ENCODE peak calls at places on chromosomes 12 and 14, in nine cellular contexts. Y is cardiac muscle cell, I is GM13977, G is endothelial cell, C is heart left ventricle, L is MM.1S, K is fibroblast of pulmonary artery, V is keratinocyte, R is MCF 10A. O is an unnamed sample.

GRCh38 chr12:64729909-64730584 is 29.2 kb downstream of the GNS start:
- DNase-seq in Y (peak; percentile 8), I (peak; percentile 22), G (no peak), C (no peak), L (peak; percentile 28), K (no peak), V (no peak), R (no peak), O (peak; percentile 18)

GRCh38 chr14:58587271-58587670 is 50.5 kb upstream of the DACT1 start:
- DNase-seq in Y (no peak), I (no peak), G (no peak), C (no peak), L (no peak), K (peak; percentile 74), V (no peak), R (no peak), O (no peak)

GRCh38 chr12:55060470-55060869 is 40.7 kb downstream of the NEUROD4 start:
- DNase-seq in Y (no peak), I (peak; percentile 44), G (no peak), C (no peak), L (peak; percentile 88), K (no peak), V (no peak), R (peak; percentile 27), O (peak; percentile 82)

GRCh38 chr14:72547999-72548398 is 345.9 kb downstream of the DPF3 start:
- DNase-seq in Y (no peak), I (no peak), G (no peak), C (no peak), L (no peak), K (no peak), V (no peak), R (no peak), O (no peak)

GRCh38 chr12:27852742-27853141 is 72.7 kb upstream of the MANSC4 start:
- DNase-seq in Y (no peak), I (no peak), G (no peak), C (no peak), L (no peak), K (peak; percentile 13), V (no peak), R (no peak), O (no peak)

GRCh38 chr12:49339464-49339861 is 2.5 kb upstream of the C1QL4 start:
- DNase-seq in Y (no peak), I (no peak), G (no peak), C (no peak), L (no peak), K (no peak), V (no peak), R (no peak), O (no peak)

GRCh38 chr12:42459336-42459847 is 130.2 kb downstream of the PRICKLE1 start:
- DNase-seq in Y (no peak), I (no peak), G (no peak), C (no peak), L (no peak), K (no peak), V (no peak), R (no peak), O (no peak)

GRCh38 chr12:66555113-66555512 is 123.8 kb downstream of the GRIP1 start:
- DNase-seq in Y (no peak), I (no peak), G (no peak), C (no peak), L (no peak), K (no peak), V (no peak), R (peak; percentile 29), O (no peak)

GRCh38 chr14:24058260-24058950 is 6.6 kb downstream of the CARMIL3 start:
- DNase-seq in Y (peak; percentile 85), I (peak; percentile 81), G (peak; percentile 86), C (peak; percentile 31), L (peak; percentile 36), K (peak; percentile 82), V (peak; percentile 15), R (peak; percentile 66), O (peak; percentile 77)

GRCh38 chr12:97754306-97754705 is 291.7 kb downstream of the RMST start:
- DNase-seq in Y (no peak), I (no peak), G (no peak), C (no peak), L (no peak), K (no peak), V (no peak), R (no peak), O (peak; percentile 70)

GRCh38 chr12:5648692-5649338 is 216.9 kb downstream of the NTF3 start:
- DNase-seq in Y (peak; percentile 78), I (no peak), G (peak; percentile 27), C (no peak), L (peak; percentile 14), K (peak; percentile 24), V (no peak), R (no peak), O (peak; percentile 9)

GRCh38 chr12:116441292-116441691 is 117.9 kb upstream of the MAP1LC3B2 start:
- DNase-seq in Y (no peak), I (no peak), G (no peak), C (peak; percentile 23), L (no peak), K (no peak), V (no peak), R (no peak), O (no peak)

GRCh38 chr12:113161415-113162016 is 12.0 kb downstream of the CFAP73 start:
- DNase-seq in Y (peak; percentile 58), I (peak; percentile 67), G (peak; percentile 58), C (no peak), L (no peak), K (no peak), V (no peak), R (peak; percentile 21), O (peak; percentile 84)

GRCh38 chr14:103220134-103220981 is 97.1 kb downstream of the TNFAIP2 start:
- DNase-seq in Y (no peak), I (no peak), G (peak; percentile 21), C (no peak), L (no peak), K (no peak), V (no peak), R (no peak), O (no peak)

GRCh38 chr12:117685115-117685926 is 283.5 kb downstream of the KSR2 start:
- DNase-seq in Y (peak; percentile 39), I (no peak), G (peak; percentile 32), C (no peak), L (no peak), K (no peak), V (no peak), R (peak; percentile 73), O (no peak)

DNA sequence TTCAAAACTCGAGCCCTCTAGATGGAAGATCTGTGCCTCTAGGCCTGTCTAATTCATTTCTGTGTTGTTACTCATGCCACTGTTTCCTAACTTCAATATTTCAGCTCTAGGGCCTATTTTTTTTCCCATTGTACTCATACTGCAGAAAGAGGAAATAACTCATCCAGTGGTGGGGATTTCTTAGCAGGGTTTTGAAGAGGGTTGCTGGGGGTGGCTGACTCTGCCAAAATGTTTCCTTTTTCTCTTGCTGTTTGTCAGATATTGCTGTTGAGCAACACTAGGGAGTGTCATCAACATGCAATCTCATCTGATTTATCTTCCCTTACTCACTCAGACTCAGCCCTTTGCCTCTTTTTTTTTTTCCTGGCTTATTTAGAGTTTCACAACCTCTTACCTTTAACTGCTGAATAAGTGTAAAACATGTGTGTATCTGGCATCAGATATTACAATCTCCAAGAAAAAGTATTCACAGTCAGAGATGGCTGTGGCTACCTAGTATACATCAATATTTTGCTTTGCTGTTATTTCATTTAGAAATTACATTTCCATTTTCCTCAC is 189.5 kb downstream of the DUSP6 start:
- DNase-seq in Y (no peak), I (peak; percentile 5), G (no peak), C (peak; percentile 52), L (peak; percentile 57), K (peak; percentile 99), V (peak; percentile 75), R (peak; percentile 99), O (peak; percentile 46)
- TF ChIP-seq CTCF in Y (no peak), I (no peak), G (no peak), C (no peak), L (no peak), K (no peak), V (no peak), R (no peak), O (no peak)

DNA sequence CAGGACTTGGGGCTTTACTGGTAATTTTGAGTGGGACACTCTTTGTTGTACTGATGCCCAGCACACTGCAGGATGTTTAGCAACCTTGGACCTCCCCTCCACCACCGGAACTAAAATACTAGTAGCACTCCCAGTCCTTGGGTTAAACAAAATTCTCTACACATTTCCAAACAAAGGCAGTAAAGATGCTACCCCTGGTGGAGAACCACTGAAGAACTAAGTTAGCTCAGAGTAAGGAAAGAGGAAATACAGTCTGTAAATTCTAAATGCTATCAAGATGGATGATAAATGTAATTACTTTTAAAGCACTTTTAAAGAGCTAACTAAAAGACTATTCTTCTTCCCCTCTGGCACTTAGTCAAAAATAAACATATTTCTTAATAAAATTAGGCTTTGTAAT is 64.1 kb downstream of the LRP6 start:
- DNase-seq in Y (no peak), I (no peak), G (no peak), C (no peak), L (no peak), K (no peak), V (no peak), R (no peak), O (no peak)
- TF ChIP-seq CTCF in Y (peak; percentile 21), I (no peak), G (no peak), C (no peak), L (no peak), K (no peak), V (no peak), R (no peak), O (no peak)

DNA sequence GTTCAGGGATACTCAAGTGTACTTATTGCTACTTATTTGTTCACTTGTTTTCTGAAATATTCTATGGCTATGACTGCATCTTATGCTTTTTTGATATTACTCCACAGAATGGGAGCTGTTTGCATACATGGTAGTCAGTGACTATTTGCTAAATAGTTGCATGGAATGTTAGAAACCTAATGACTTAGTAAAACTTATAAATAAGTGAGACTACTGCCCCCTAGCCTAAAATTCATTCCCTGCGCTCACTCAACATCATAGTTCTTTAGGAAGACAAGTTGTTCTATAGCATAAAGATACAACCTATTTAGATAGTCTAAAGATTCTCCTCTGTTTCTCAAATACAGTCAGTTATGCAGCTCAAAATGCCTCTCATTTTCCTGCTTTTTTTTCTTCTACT is 305.5 kb downstream of the CEP128 start:
- DNase-seq in Y (no peak), I (no peak), G (no peak), C (no peak), L (no peak), K (peak; percentile 25), V (no peak), R (peak; percentile 38), O (peak; percentile 4)
- TF ChIP-seq CTCF in Y (peak; percentile 21), I (no peak), G (peak; percentile 65), C (no peak), L (no peak), K (peak; percentile 17), V (no peak), R (peak; percentile 21), O (no peak)

GRCh38 chr14:74979442-74980397 is 23.0 kb upstream of the EIF2B2 start:
- DNase-seq in Y (no peak), I (no peak), G (no peak), C (peak; percentile 62), L (no peak), K (peak; percentile 52), V (no peak), R (peak; percentile 77), O (no peak)
- TF ChIP-seq CTCF in Y (peak; percentile 10), I (no peak), G (no peak), C (no peak), L (no peak), K (peak; percentile 2), V (no peak), R (no peak), O (no peak)

DNA sequence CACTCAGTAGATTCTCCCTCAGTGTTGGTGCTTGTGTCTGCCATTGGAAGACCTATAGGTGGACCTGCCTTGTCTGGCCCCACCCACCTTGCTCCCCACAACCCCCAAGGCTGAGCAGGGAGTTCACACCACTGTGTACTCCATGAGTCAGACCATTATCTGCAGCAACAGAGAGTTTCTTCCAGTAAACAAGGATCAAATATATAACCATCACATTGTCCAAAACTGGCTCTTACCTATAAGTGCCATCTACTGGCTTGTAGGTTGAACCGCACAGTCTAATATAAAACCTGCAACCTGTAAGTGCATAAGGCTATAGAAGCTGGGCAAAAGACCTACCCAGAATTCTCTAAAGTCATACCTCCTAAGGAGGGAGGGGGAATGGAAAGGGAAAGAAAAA is 7.9 kb downstream of the TAS2R13 start:
- DNase-seq in Y (no peak), I (no peak), G (no peak), C (no peak), L (no peak), K (peak; percentile 10), V (no peak), R (no peak), O (no peak)
- TF ChIP-seq CTCF in Y (no peak), I (no peak), G (no peak), C (no peak), L (no peak), K (peak; percentile 23), V (no peak), R (no peak), O (no peak)

O was measured in GM12865.